ENCODE peak calls at places on chromosomes 7 and 10, in four cellular contexts. T, U, B and Z are unnamed samples.

GRCh38 chr7:70477051-70478010 is 654.6 kb upstream of the GALNT17 start:
- DNase-seq in B (no peak), U (no peak), T (no peak), Z (no peak)

GRCh38 chr10:23351914-23352313 is 7.3 kb upstream of the C10orf67 start:
- DNase-seq in B (no peak), U (no peak), T (no peak), Z (peak)

GRCh38 chr7:120991570-120991969 is 3.1 kb downstream of the CPED1 start:
- DNase-seq in B (no peak), T (no peak), U (no peak), Z (peak)

GRCh38 chr7:51324206-51324884 is 7.7 kb upstream of the COBL start:
- DNase-seq in B (no peak), U (no peak), T (no peak), Z (no peak)

GRCh38 chr7:105759670-105760548 is 116.5 kb downstream of the ATXN7L1 start:
- DNase-seq in B (no peak), U (peak), T (peak), Z (peak)

GRCh38 chr10:8416755-8417154 is 362.3 kb downstream of the GATA3 start:
- DNase-seq in T (no peak), U (no peak), B (no peak), Z (no peak)

GRCh38 chr10:108365541-108365940 is 1201.0 kb upstream of the SORCS1 start:
- DNase-seq in U (no peak), T (no peak), B (no peak), Z (no peak)

GRCh38 chr10:118721005-118721876 is 33.5 kb downstream of the CACUL1 start:
- DNase-seq in U (peak), B (no peak), T (peak), Z (peak)

GRCh38 chr10:74822101-74822500 is 4.3 kb upstream of the KAT6B start:
- DNase-seq in T (no peak), U (no peak), B (no peak), Z (peak)

GRCh38 chr7:101234636-101235035 is 3.0 kb downstream of the CLDN15 start:
- DNase-seq in T (no peak), B (no peak), U (no peak), Z (no peak)

GRCh38 chr7:74012842-74013249 is 15.1 kb upstream of the ELN start:
- DNase-seq in T (peak), B (peak), U (no peak), Z (peak)

GRCh38 chr10:132142396-132143161 is 44.2 kb upstream of the DPYSL4 start:
- DNase-seq in U (peak), T (peak), B (no peak), Z (no peak)

GRCh38 chr7:42285383-42285824 is 48.4 kb upstream of the GLI3 start:
- DNase-seq in B (no peak), U (no peak), T (no peak), Z (no peak)

GRCh38 chr7:139944248-139944647 is 115.2 kb downstream of the TBXAS1 start:
- DNase-seq in B (no peak), T (no peak), U (no peak), Z (no peak)

GRCh38 chr7:92437956-92438491 is 9.3 kb upstream of the GATAD1 start:
- DNase-seq in B (no peak), U (no peak), T (no peak), Z (no peak)

GRCh38 chr7:46993396-46993795 is 588.5 kb downstream of the TNS3 start:
- DNase-seq in T (no peak), U (no peak), B (no peak), Z (peak)

GRCh38 chr7:9250876-9251275 is 817.5 kb downstream of the NXPH1 start:
- DNase-seq in U (no peak), B (no peak), T (no peak), Z (no peak)

GRCh38 chr10:22148956-22149355 is 68.9 kb downstream of the EBLN1 start:
- DNase-seq in B (no peak), U (no peak), T (no peak), Z (peak)

GRCh38 chr7:94374231-94374630 is 20.5 kb upstream of the COL1A2 start:
- DNase-seq in B (no peak), U (no peak), T (no peak), Z (peak)

GRCh38 chr7:20352573-20353304 is 22.0 kb downstream of the ITGB8 start:
- DNase-seq in B (no peak), U (peak), T (no peak), Z (peak)

GRCh38 chr7:46859963-46860475 is 721.9 kb downstream of the TNS3 start:
- DNase-seq in U (no peak), T (no peak), B (no peak), Z (peak)

GRCh38 chr10:22210267-22210666 is 7.5 kb downstream of the EBLN1 start:
- DNase-seq in T (no peak), B (no peak), U (no peak), Z (no peak)

GRCh38 chr10:133335238-133336122 is 1.2 kb downstream of the CALY start:
- DNase-seq in B (no peak), U (peak), T (peak), Z (peak)

GRCh38 chr10:28533571-28534304 is 820 bp downstream of the WAC start:
- DNase-seq in U (peak), T (peak), B (no peak), Z (peak)

GRCh38 chr10:57979466-57979865 is 288.2 kb downstream of the IPMK start:
- DNase-seq in U (no peak), B (no peak), T (no peak), Z (no peak)

GRCh38 chr7:109246330-109247077 is 676.8 kb downstream of the DNAJB9 start:
- DNase-seq in T (no peak), B (no peak), U (no peak), Z (no peak)

GRCh38 chr7:121519548-121520521 is 123.7 kb upstream of the FAM3C start:
- DNase-seq in U (no peak), T (no peak), B (no peak), Z (no peak)

GRCh38 chr7:129947001-129947400 is 5.8 kb downstream of the UBE2H start:
- DNase-seq in U (no peak), B (no peak), T (no peak), Z (no peak)

GRCh38 chr10:116044722-116045374 is 228.2 kb downstream of the GFRA1 start:
- DNase-seq in B (no peak), U (no peak), T (no peak), Z (no peak)
- TF ChIP-seq ELK1 in B (no peak), U (no peak), T (no peak), Z (no peak)

DNA sequence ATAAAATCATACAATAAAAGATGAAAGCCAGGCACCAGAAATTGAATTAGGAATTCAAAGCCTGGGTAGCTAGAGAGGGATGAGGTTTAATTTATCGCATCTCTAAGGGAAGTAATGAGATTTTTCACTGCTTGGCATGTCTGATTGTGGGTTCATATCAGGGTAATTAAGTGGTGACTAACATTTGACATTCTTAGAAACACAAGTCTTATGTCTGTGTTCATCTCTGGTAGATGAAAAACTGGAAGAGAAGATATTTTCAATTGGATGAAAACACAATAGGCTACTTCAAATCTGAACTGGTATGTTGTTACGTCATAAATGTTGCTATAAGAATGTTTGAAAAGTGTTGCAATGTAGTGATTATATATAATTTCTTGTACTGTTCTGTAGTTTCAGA is 36.8 kb upstream of the ARMS2 start:
- DNase-seq in B (no peak), T (no peak), U (no peak), Z (no peak)
- TF ChIP-seq ELK1 in B (no peak), T (no peak), U (no peak), Z (no peak)

GRCh38 chr10:110220383-110220782 is 13.0 kb downstream of the MXI1 start:
- DNase-seq in T (no peak), U (no peak), B (no peak), Z (no peak)
- TF ChIP-seq ELK1 in T (no peak), U (no peak), B (no peak), Z (no peak)

GRCh38 chr7:142556745-142557144 is 192.5 kb upstream of the PRSS1 start:
- DNase-seq in T (peak), U (peak), B (no peak), Z (peak)

GRCh38 chr7:142560166-142560565 is 189.1 kb upstream of the PRSS1 start:
- DNase-seq in B (no peak), T (no peak), U (no peak), Z (no peak)

GRCh38 chr7:142554555-142555532 is 194.4 kb upstream of the PRSS1 start:
- DNase-seq in B (no peak), T (no peak), U (no peak), Z (peak)

GRCh38 chr7:142562688-142563087 is 186.6 kb upstream of the PRSS1 start:
- DNase-seq in B (no peak), T (no peak), U (no peak), Z (no peak)

DNA sequence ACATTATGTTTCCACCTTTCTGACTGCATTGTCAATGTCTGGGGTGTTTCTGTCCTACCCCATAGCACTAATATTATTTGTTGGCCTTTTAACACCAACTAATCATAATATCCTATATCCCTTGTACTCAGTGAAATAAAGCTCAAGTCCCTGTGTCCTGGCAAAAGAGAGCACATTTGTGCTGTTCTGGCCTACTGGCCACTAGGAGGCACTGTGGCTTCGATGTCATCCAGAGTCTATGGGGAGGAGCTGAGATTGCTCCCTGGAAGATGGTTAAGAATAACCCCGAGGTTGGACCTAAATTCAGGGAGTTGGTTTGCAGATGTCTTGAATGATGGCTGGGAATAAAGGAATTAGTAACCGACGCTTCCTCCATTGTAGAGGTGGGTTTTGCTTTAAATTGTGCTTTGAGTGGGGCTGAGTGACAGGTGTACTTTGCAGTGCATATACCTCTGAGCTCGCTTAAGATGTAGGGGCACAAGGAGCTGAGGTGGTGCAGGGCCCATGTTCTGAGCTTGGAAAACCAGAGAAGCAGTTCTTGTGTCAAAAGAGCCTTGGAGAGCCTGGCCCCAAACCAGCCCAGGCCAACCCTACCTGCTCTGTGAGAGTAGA is 191.2 kb upstream of the PRSS1 start:
- DNase-seq in U (peak), B (no peak), T (peak), Z (peak)
- TF ChIP-seq ELK1 in U (no peak), B (no peak), T (no peak), Z (no peak)

GRCh38 chr7:43467406-43467805 is 115.5 kb upstream of the STK17A start:
- DNase-seq in T (no peak), U (no peak), B (no peak), Z (peak)
- TF ChIP-seq ELK1 in T (no peak), U (no peak), B (no peak), Z (no peak)

GRCh38 chr7:116438274-116438673 is 61.3 kb upstream of the CAV2 start:
- DNase-seq in U (peak), B (no peak), T (peak), Z (peak)
- TF ChIP-seq ELK1 in U (no peak), B (no peak), T (no peak), Z (no peak)